ENCODE peak calls at places on chromosomes 5 and 9, in six cellular contexts. One of them, this sample, is unnamed.

GRCh38 chr5:132812123-132812948 is 766 bp upstream of the SOWAHA start:
- DNase-seq in stomach: peak; percentile 15
- DNase-seq in psoas muscle: no peak
- DNase-seq in uterus: no peak
- DNase-seq in left lung: no peak
- DNase-seq in adrenal gland: no peak
- DNase-seq in this sample: no peak

GRCh38 chr9:1490341-1491115 is 440.4 kb downstream of the DMRT2 start:
- DNase-seq in psoas muscle: no peak
- DNase-seq in uterus: no peak
- DNase-seq in left lung: no peak
- DNase-seq in stomach: no peak
- DNase-seq in adrenal gland: no peak
- DNase-seq in this sample: no peak

GRCh38 chr9:33159760-33160127 is 7.4 kb downstream of the B4GALT1 start:
- DNase-seq in stomach: peak; percentile 50
- DNase-seq in uterus: no peak
- DNase-seq in adrenal gland: peak; percentile 60
- DNase-seq in psoas muscle: peak; percentile 55
- DNase-seq in left lung: no peak
- DNase-seq in this sample: peak; percentile 58

GRCh38 chr9:124769451-124770358 is 1.4 kb downstream of the NR6A1 start:
- DNase-seq in uterus: peak; percentile 29
- DNase-seq in left lung: peak; percentile 92
- DNase-seq in stomach: no peak
- DNase-seq in adrenal gland: no peak
- DNase-seq in psoas muscle: no peak
- DNase-seq in this sample: no peak

GRCh38 chr9:23322392-23322791 is 503.6 kb downstream of the ELAVL2 start:
- DNase-seq in adrenal gland: no peak
- DNase-seq in uterus: no peak
- DNase-seq in stomach: no peak
- DNase-seq in left lung: no peak
- DNase-seq in psoas muscle: no peak
- DNase-seq in this sample: no peak

GRCh38 chr5:6730407-6730806 is 17.2 kb downstream of the TENT4A start:
- DNase-seq in psoas muscle: no peak
- DNase-seq in stomach: no peak
- DNase-seq in uterus: no peak
- DNase-seq in left lung: peak; percentile 30
- DNase-seq in adrenal gland: peak; percentile 16
- DNase-seq in this sample: no peak

GRCh38 chr9:27468000-27468399 is 56.1 kb upstream of the IFNK start:
- DNase-seq in uterus: no peak
- DNase-seq in psoas muscle: no peak
- DNase-seq in stomach: no peak
- DNase-seq in adrenal gland: no peak
- DNase-seq in left lung: no peak
- DNase-seq in this sample: no peak

GRCh38 chr5:53424691-53425597 is 55.5 kb upstream of the FST start:
- DNase-seq in uterus: no peak
- DNase-seq in adrenal gland: no peak
- DNase-seq in stomach: no peak
- DNase-seq in left lung: no peak
- DNase-seq in psoas muscle: no peak
- DNase-seq in this sample: no peak

GRCh38 chr9:134689320-134690181 is 47.9 kb downstream of the COL5A1 start:
- DNase-seq in psoas muscle: peak; percentile 75
- DNase-seq in adrenal gland: peak; percentile 76
- DNase-seq in uterus: peak; percentile 77
- DNase-seq in left lung: peak; percentile 86
- DNase-seq in stomach: peak; percentile 56
- DNase-seq in this sample: peak; percentile 70

GRCh38 chr5:84381501-84382362 is 2.9 kb downstream of the EDIL3 start:
- DNase-seq in left lung: no peak
- DNase-seq in stomach: no peak
- DNase-seq in uterus: no peak
- DNase-seq in adrenal gland: no peak
- DNase-seq in psoas muscle: no peak
- DNase-seq in this sample: no peak

GRCh38 chr9:36584626-36585460 is 12.1 kb downstream of the MELK start:
- DNase-seq in stomach: no peak
- DNase-seq in uterus: no peak
- DNase-seq in adrenal gland: no peak
- DNase-seq in psoas muscle: no peak
- DNase-seq in left lung: no peak
- DNase-seq in this sample: no peak

GRCh38 chr9:104091708-104092107 is 2.4 kb upstream of the SMC2 start:
- DNase-seq in psoas muscle: no peak
- DNase-seq in uterus: peak; percentile 21
- DNase-seq in adrenal gland: peak; percentile 70
- DNase-seq in stomach: no peak
- DNase-seq in left lung: no peak
- DNase-seq in this sample: no peak

GRCh38 chr9:111316796-111317195 is 13.2 kb downstream of the OR2K2 start:
- DNase-seq in stomach: no peak
- DNase-seq in psoas muscle: no peak
- DNase-seq in left lung: no peak
- DNase-seq in uterus: no peak
- DNase-seq in adrenal gland: no peak
- DNase-seq in this sample: no peak

GRCh38 chr5:39716532-39716971 is 291.8 kb upstream of the DAB2 start:
- DNase-seq in stomach: peak; percentile 58
- DNase-seq in left lung: no peak
- DNase-seq in adrenal gland: peak; percentile 24
- DNase-seq in uterus: no peak
- DNase-seq in psoas muscle: no peak
- DNase-seq in this sample: no peak

GRCh38 chr9:14343948-14344547 is 30.1 kb upstream of the NFIB start:
- DNase-seq in left lung: no peak
- DNase-seq in stomach: no peak
- DNase-seq in uterus: no peak
- DNase-seq in psoas muscle: peak; percentile 42
- DNase-seq in adrenal gland: no peak
- DNase-seq in this sample: peak; percentile 60

GRCh38 chr9:14344846-14345585 is 31.1 kb upstream of the NFIB start:
- DNase-seq in adrenal gland: no peak
- DNase-seq in uterus: no peak
- DNase-seq in left lung: no peak
- DNase-seq in stomach: no peak
- DNase-seq in psoas muscle: no peak
- DNase-seq in this sample: no peak

GRCh38 chr9:14342746-14343145 is 28.8 kb upstream of the NFIB start:
- DNase-seq in uterus: no peak
- DNase-seq in stomach: no peak
- DNase-seq in left lung: no peak
- DNase-seq in psoas muscle: no peak
- DNase-seq in adrenal gland: no peak
- DNase-seq in this sample: no peak

GRCh38 chr9:14341437-14342133 is 27.6 kb upstream of the NFIB start:
- DNase-seq in psoas muscle: no peak
- DNase-seq in stomach: no peak
- DNase-seq in left lung: no peak
- DNase-seq in uterus: no peak
- DNase-seq in adrenal gland: no peak
- DNase-seq in this sample: no peak

DNA sequence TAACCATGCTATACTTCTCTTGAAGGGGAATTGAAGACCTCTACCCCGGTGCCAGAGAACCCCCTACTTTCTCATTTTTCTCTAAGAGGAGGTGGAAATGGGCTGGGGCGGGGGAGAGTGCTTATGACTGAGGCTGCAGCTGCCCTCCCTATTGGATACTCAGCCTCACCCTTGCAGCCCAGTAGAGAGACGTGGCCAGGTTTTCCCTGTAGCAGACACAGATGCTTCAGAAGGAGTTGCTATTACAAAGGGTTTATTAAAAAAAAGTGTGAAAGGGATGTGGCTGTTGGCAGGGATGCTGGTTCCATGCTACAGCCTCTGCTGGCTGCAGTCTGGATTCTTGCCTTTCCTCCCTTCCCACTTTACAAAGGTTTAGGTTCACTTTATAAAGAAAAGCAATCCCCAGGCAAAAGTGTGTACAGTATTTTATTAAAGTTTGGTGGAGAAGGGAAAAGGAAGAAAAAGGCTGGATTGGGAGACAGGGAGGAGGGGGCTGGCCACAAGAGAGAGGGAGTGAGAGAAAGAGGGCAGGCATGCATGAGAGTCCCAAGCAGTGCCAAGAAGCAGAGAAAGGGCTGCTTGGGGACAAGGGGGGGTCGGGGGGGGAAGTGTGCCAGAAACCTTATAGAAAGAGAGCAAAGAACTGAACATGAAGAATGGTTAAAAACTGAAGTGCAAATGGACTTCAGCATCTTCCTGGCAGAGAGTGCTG is 29.5 kb upstream of the NFIB start:
- DNase-seq in uterus: no peak
- DNase-seq in psoas muscle: no peak
- DNase-seq in left lung: no peak
- DNase-seq in adrenal gland: no peak
- DNase-seq in stomach: no peak
- DNase-seq in this sample: no peak
- H3K27me3 ChIP-seq in uterus: peaks cover 20% of the 10 kb centered on the region
- H3K27me3 ChIP-seq in psoas muscle: no peaks in the 10 kb centered on the region
- H3K27me3 ChIP-seq in left lung: peaks cover 18% of the 10 kb centered on the region
- H3K27me3 ChIP-seq in adrenal gland: peaks cover 45% of the 10 kb centered on the region
- H3K27me3 ChIP-seq in stomach: peaks cover 12% of the 10 kb centered on the region
- H3K27me3 ChIP-seq in this sample: no peaks in the 10 kb centered on the region

GRCh38 chr9:136764301-136764891 is at the start of gene LCN15:
- DNase-seq in uterus: no peak
- DNase-seq in stomach: no peak
- DNase-seq in psoas muscle: no peak
- DNase-seq in adrenal gland: no peak
- DNase-seq in left lung: no peak
- DNase-seq in this sample: no peak
- H3K27me3 ChIP-seq in uterus: no peaks in the 10 kb centered on the region
- H3K27me3 ChIP-seq in stomach: no peaks in the 10 kb centered on the region
- H3K27me3 ChIP-seq in psoas muscle: no peaks in the 10 kb centered on the region
- H3K27me3 ChIP-seq in adrenal gland: peaks cover 6% of the 10 kb centered on the region
- H3K27me3 ChIP-seq in left lung: peaks cover 6% of the 10 kb centered on the region
- H3K27me3 ChIP-seq in this sample: peaks cover 41% of the 10 kb centered on the region

DNA sequence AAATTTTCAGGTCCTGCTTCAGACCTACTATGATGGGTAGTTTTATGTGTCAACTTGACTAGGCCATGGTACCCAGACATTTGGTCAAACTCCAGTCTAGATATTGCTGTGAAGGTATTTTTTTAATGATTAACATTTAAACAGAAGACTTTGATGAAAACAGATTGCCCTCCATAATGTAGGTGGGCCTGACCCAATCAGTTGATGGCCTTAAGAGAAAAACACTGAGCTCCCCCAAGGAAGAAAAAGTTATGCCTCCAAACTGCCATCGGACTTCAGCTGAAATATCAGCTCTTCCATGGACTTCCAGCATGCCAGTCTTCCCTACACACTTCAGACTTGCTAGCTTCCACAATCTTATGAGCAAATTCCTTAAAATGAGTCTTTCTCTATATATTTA is 67.3 kb upstream of the TYRP1 start:
- DNase-seq in uterus: no peak
- DNase-seq in left lung: no peak
- DNase-seq in psoas muscle: no peak
- DNase-seq in adrenal gland: no peak
- DNase-seq in stomach: no peak
- DNase-seq in this sample: no peak
- H3K27me3 ChIP-seq in uterus: no peaks in the 10 kb centered on the region
- H3K27me3 ChIP-seq in left lung: no peaks in the 10 kb centered on the region
- H3K27me3 ChIP-seq in psoas muscle: no peaks in the 10 kb centered on the region
- H3K27me3 ChIP-seq in adrenal gland: no peaks in the 10 kb centered on the region
- H3K27me3 ChIP-seq in stomach: no peaks in the 10 kb centered on the region
- H3K27me3 ChIP-seq in this sample: peaks cover 14% of the 10 kb centered on the region

GRCh38 chr5:566636-567309 is 42.5 kb upstream of the SLC9A3 start:
- DNase-seq in adrenal gland: peak; percentile 2
- DNase-seq in stomach: no peak
- DNase-seq in psoas muscle: no peak
- DNase-seq in left lung: no peak
- DNase-seq in uterus: no peak
- DNase-seq in this sample: no peak
- H3K27me3 ChIP-seq in adrenal gland: peaks cover 4% of the 10 kb centered on the region
- H3K27me3 ChIP-seq in stomach: peaks cover 3% of the 10 kb centered on the region
- H3K27me3 ChIP-seq in psoas muscle: peaks cover 15% of the 10 kb centered on the region
- H3K27me3 ChIP-seq in left lung: peaks cover 8% of the 10 kb centered on the region
- H3K27me3 ChIP-seq in uterus: peaks cover 4% of the 10 kb centered on the region
- H3K27me3 ChIP-seq in this sample: peaks cover 63% of the 10 kb centered on the region

This sample was measured in left ventricle myocardium inferior.